ENCODE peak calls at places on chromosomes 6 and 20, in four cellular contexts. G, D, C and R are unnamed samples.

GRCh38 chr20:3042621-3043020 is 801 bp upstream of the GNRH2 start:
- DNase-seq in G (no peak), D (no peak), C (no peak), R (no peak)

GRCh38 chr6:155461636-155462035 is 6.0 kb upstream of the NOX3 start:
- DNase-seq in G (no peak), D (no peak), C (no peak), R (no peak)

GRCh38 chr6:83708970-83709747 is at the start of gene SNAP91:
- DNase-seq in G (peak), D (peak), C (peak), R (peak)

GRCh38 chr6:129947797-129948196 is 70.6 kb upstream of the L3MBTL3 start:
- DNase-seq in G (no peak), D (no peak), C (no peak), R (no peak)

GRCh38 chr6:168368063-168368835 is 48.7 kb upstream of the DACT2 start:
- DNase-seq in G (no peak), D (no peak), C (no peak), R (no peak)

GRCh38 chr6:30158475-30159025 is 2.5 kb downstream of the TRIM10 start:
- DNase-seq in G (no peak), D (no peak), C (peak), R (no peak)

GRCh38 chr6:152189736-152190135 is 382.3 kb downstream of the ESR1 start:
- DNase-seq in G (no peak), D (no peak), C (no peak), R (no peak)

GRCh38 chr6:25447570-25447929 is 168.4 kb downstream of the CARMIL1 start:
- DNase-seq in G (no peak), D (no peak), C (no peak), R (no peak)

GRCh38 chr6:123383718-123384117 is 253.0 kb downstream of the TRDN start:
- DNase-seq in G (no peak), D (no peak), C (no peak), R (no peak)

GRCh38 chr6:97049254-97050004 is 124.9 kb downstream of the KLHL32 start:
- DNase-seq in G (no peak), D (no peak), C (peak), R (no peak)

DNA sequence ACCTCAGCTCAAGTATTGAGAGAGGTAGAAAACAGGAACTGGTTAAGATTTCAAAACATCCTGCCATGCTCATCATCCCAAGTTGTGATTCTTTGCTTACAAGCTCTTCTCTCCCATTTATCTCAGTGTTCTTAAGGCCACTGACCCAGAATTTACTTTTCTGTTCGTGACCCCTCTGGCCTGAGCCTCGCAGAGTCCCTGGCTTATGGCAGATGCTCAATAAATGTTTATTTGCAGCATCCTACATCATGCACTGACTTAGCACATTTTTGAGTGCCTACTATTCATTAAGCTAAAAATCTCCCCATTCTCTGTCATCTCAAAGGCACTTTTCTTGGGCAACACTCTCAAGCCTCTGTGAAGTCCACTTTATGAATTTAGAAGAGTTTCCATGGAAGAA is 33.4 kb upstream of the MC3R start:
- DNase-seq in G (no peak), D (no peak), C (no peak), R (no peak)
- TF ChIP-seq CTCF in G (no peak), D (no peak), C (no peak), R (no peak)

GRCh38 chr6:9039258-9039657 is 603.9 kb upstream of the SLC35B3 start:
- DNase-seq in G (no peak), D (no peak), C (no peak), R (no peak)
- TF ChIP-seq CTCF in G (no peak), D (no peak), C (no peak), R (no peak)

GRCh38 chr6:7045746-7046145 is 62.0 kb upstream of the RREB1 start:
- DNase-seq in G (no peak), D (no peak), C (no peak), R (no peak)
- TF ChIP-seq CTCF in G (no peak), D (no peak), C (no peak), R (no peak)

GRCh38 chr6:133290926-133291325 is 49.8 kb downstream of the EYA4 start:
- DNase-seq in G (no peak), D (no peak), C (no peak), R (no peak)

GRCh38 chr6:133288662-133289061 is 47.5 kb downstream of the EYA4 start:
- DNase-seq in G (no peak), D (no peak), C (no peak), R (no peak)

GRCh38 chr6:133291671-133292070 is 50.5 kb downstream of the EYA4 start:
- DNase-seq in G (no peak), D (no peak), C (no peak), R (no peak)

GRCh38 chr6:133289733-133290306 is 48.7 kb downstream of the EYA4 start:
- DNase-seq in G (no peak), D (no peak), C (no peak), R (no peak)

DNA sequence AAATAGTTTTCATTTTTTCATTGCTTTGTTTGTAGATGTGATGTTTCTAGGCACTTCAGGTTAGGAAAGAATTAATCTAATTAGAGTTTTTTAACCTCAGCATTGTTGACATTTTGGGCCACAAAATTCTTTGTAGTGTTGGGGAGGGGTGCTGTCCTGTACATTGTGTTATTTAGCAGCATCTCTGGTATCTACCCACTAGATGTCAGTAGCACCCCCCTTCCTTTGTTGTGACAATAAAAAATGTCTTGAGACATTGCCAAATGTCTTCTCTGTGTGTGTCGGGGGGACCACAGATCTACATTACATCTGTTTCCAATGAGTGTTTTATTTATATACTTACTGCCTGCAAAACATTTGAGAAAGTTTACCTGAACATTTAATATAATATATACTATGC is 45.6 kb downstream of the EYA4 start:
- DNase-seq in G (no peak), D (no peak), C (peak), R (no peak)
- TF ChIP-seq CTCF in G (peak), D (peak), C (peak), R (peak)

GRCh38 chr20:53493201-53493908 is 100.3 kb downstream of the ZNF217 start:
- DNase-seq in G (no peak), D (no peak), C (no peak), R (no peak)
- TF ChIP-seq CTCF in G (peak), D (no peak), C (no peak), R (no peak)

GRCh38 chr6:50713226-50713625 is at the start of gene TFAP2D:
- DNase-seq in G (no peak), D (no peak), C (no peak), R (no peak)
- TF ChIP-seq CTCF in G (no peak), D (no peak), C (no peak), R (no peak)

DNA sequence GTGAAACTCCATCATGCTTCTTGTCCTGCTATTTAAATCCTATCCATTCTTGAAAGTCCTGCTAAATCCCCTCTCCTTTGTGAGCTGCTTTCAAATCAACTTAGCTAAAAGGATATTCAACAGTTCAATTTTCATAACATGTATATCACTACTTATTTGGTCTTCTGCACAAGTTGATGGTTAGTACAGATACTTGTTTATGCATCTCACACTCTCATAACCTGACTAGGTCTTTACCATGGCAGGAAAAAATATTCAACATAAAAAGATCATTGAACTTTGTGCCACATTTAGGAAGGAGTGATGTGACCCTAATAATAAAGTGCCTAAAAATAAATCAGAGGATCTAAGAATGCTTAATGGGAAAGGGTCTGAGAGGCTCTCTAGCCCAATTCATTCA is 148.2 kb downstream of the RALGAPA2 start:
- DNase-seq in G (no peak), D (no peak), C (no peak), R (no peak)
- TF ChIP-seq CTCF in G (no peak), D (no peak), C (no peak), R (no peak)